ENCODE peak calls at places on chromosomes 11 and 22, in seven cellular contexts. One of them, this sample, is unnamed.

GRCh38 chr11:76203937-76204336 is 2.4 kb downstream of the WNT11 start:
- DNase-seq in GM12865: no peak
- DNase-seq in SK-N-SH: no peak
- DNase-seq in pancreas: no peak
- DNase-seq in ascending aorta: no peak
- DNase-seq in AG10803: no peak
- DNase-seq in fibroblast of lung: no peak
- DNase-seq in this sample: no peak

GRCh38 chr22:22371031-22371541 is 126.5 kb downstream of the VPREB1 start:
- DNase-seq in fibroblast of lung: no peak
- DNase-seq in SK-N-SH: no peak
- DNase-seq in GM12865: no peak
- DNase-seq in AG10803: no peak
- DNase-seq in pancreas: no peak
- DNase-seq in ascending aorta: no peak
- DNase-seq in this sample: no peak

GRCh38 chr11:111512296-111513239 is at the start of gene BTG4:
- DNase-seq in AG10803: peak; percentile 26
- DNase-seq in fibroblast of lung: no peak
- DNase-seq in ascending aorta: no peak
- DNase-seq in pancreas: peak; percentile 66
- DNase-seq in SK-N-SH: peak; percentile 68
- DNase-seq in GM12865: no peak
- DNase-seq in this sample: no peak

GRCh38 chr11:70836071-70836470 is 416.3 kb downstream of the SHANK2 start:
- DNase-seq in fibroblast of lung: no peak
- DNase-seq in ascending aorta: no peak
- DNase-seq in SK-N-SH: no peak
- DNase-seq in pancreas: no peak
- DNase-seq in GM12865: no peak
- DNase-seq in AG10803: no peak
- DNase-seq in this sample: no peak

GRCh38 chr11:30585892-30586250 is 282 bp downstream of the MPPED2 start:
- DNase-seq in ascending aorta: peak; percentile 67
- DNase-seq in SK-N-SH: peak; percentile 82
- DNase-seq in pancreas: peak; percentile 70
- DNase-seq in fibroblast of lung: no peak
- DNase-seq in AG10803: no peak
- DNase-seq in GM12865: no peak
- DNase-seq in this sample: no peak

GRCh38 chr22:19111140-19111539 is 11.1 kb downstream of the DGCR2 start:
- DNase-seq in ascending aorta: no peak
- DNase-seq in SK-N-SH: no peak
- DNase-seq in AG10803: no peak
- DNase-seq in pancreas: peak; percentile 16
- DNase-seq in fibroblast of lung: no peak
- DNase-seq in GM12865: no peak
- DNase-seq in this sample: no peak

GRCh38 chr11:45483361-45483760 is 182.1 kb downstream of the CHST1 start:
- DNase-seq in GM12865: no peak
- DNase-seq in ascending aorta: peak; percentile 37
- DNase-seq in fibroblast of lung: no peak
- DNase-seq in AG10803: no peak
- DNase-seq in pancreas: no peak
- DNase-seq in SK-N-SH: no peak
- DNase-seq in this sample: no peak

GRCh38 chr11:69215784-69216415 is 60.2 kb downstream of the SMIM38 start:
- DNase-seq in fibroblast of lung: peak; percentile 52
- DNase-seq in GM12865: no peak
- DNase-seq in ascending aorta: peak; percentile 45
- DNase-seq in pancreas: no peak
- DNase-seq in AG10803: peak; percentile 48
- DNase-seq in SK-N-SH: no peak
- DNase-seq in this sample: peak; percentile 38

GRCh38 chr11:6681949-6682348 is 1.2 kb downstream of the MRPL17 start:
- DNase-seq in GM12865: peak; percentile 25
- DNase-seq in AG10803: peak; percentile 32
- DNase-seq in fibroblast of lung: no peak
- DNase-seq in ascending aorta: no peak
- DNase-seq in pancreas: no peak
- DNase-seq in SK-N-SH: peak; percentile 12
- DNase-seq in this sample: no peak

GRCh38 chr11:107247189-107247588 is 210.4 kb downstream of the CWF19L2 start:
- DNase-seq in ascending aorta: no peak
- DNase-seq in SK-N-SH: no peak
- DNase-seq in pancreas: no peak
- DNase-seq in AG10803: no peak
- DNase-seq in fibroblast of lung: no peak
- DNase-seq in GM12865: no peak
- DNase-seq in this sample: no peak

DNA sequence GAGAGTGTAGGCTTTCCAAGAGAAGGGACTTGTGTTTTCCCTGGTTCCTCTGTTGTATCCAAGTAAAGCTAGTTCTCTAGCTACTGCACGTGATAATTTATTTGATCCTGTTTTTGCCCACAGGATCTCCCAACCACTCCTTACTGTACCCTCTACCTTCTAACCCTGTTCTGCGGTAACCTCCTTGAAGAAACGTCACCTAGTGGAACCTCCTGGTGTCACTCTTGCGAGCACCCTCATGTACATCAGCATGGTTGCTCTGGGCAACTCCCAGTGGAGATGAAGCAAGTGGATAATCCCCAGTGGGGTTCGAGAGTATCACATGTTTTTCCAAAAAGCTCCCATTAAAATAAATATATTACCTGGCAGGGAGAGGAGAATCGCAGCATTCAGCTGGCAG is 108.9 kb upstream of the CLMP start:
- DNase-seq in pancreas: no peak
- DNase-seq in fibroblast of lung: no peak
- DNase-seq in AG10803: no peak
- DNase-seq in ascending aorta: no peak
- DNase-seq in SK-N-SH: no peak
- DNase-seq in GM12865: peak; percentile 69
- DNase-seq in this sample: no peak
- TF ChIP-seq CTCF in pancreas: no peak
- TF ChIP-seq CTCF in fibroblast of lung: no peak
- TF ChIP-seq CTCF in AG10803: no peak
- TF ChIP-seq CTCF in ascending aorta: no peak
- TF ChIP-seq CTCF in SK-N-SH: no peak
- TF ChIP-seq CTCF in GM12865: peak; percentile 34
- TF ChIP-seq CTCF in this sample: no peak

GRCh38 chr11:128904872-128905344 is 13.8 kb downstream of the KCNJ5 start:
- DNase-seq in ascending aorta: no peak
- DNase-seq in fibroblast of lung: peak; percentile 55
- DNase-seq in SK-N-SH: peak; percentile 85
- DNase-seq in pancreas: peak; percentile 71
- DNase-seq in GM12865: peak; percentile 13
- DNase-seq in AG10803: peak; percentile 29
- DNase-seq in this sample: peak; percentile 40

GRCh38 chr11:128904303-128904871 is 13.2 kb downstream of the KCNJ5 start:
- DNase-seq in pancreas: no peak
- DNase-seq in ascending aorta: no peak
- DNase-seq in GM12865: no peak
- DNase-seq in fibroblast of lung: no peak
- DNase-seq in SK-N-SH: no peak
- DNase-seq in AG10803: no peak
- DNase-seq in this sample: no peak

GRCh38 chr11:128908391-128909246 is 17.5 kb downstream of the KCNJ5 start:
- DNase-seq in fibroblast of lung: peak; percentile 85
- DNase-seq in AG10803: peak; percentile 66
- DNase-seq in GM12865: no peak
- DNase-seq in ascending aorta: peak; percentile 85
- DNase-seq in SK-N-SH: peak; percentile 74
- DNase-seq in pancreas: peak; percentile 80
- DNase-seq in this sample: peak; percentile 71

GRCh38 chr11:128905345-128906184 is 14.4 kb downstream of the KCNJ5 start:
- DNase-seq in GM12865: peak; percentile 15
- DNase-seq in AG10803: no peak
- DNase-seq in ascending aorta: no peak
- DNase-seq in fibroblast of lung: peak; percentile 60
- DNase-seq in pancreas: no peak
- DNase-seq in SK-N-SH: peak; percentile 86
- DNase-seq in this sample: no peak

GRCh38 chr11:128906185-128907065 is 15.3 kb downstream of the KCNJ5 start:
- DNase-seq in pancreas: no peak
- DNase-seq in ascending aorta: no peak
- DNase-seq in AG10803: no peak
- DNase-seq in GM12865: no peak
- DNase-seq in fibroblast of lung: no peak
- DNase-seq in SK-N-SH: no peak
- DNase-seq in this sample: no peak
- H3K4me3 ChIP-seq in pancreas: no peak overlapping the region
- H3K4me3 ChIP-seq in ascending aorta: peak overlapping the region; percentile 74
- H3K4me3 ChIP-seq in AG10803: no peak overlapping the region
- H3K4me3 ChIP-seq in GM12865: no peak overlapping the region
- H3K4me3 ChIP-seq in fibroblast of lung: peak overlapping the region; percentile 64
- H3K4me3 ChIP-seq in SK-N-SH: no peak overlapping the region
- H3K4me3 ChIP-seq in this sample: no peak overlapping the region

GRCh38 chr22:39529487-39529851 is 3.1 kb downstream of the RPS19BP1 start:
- DNase-seq in fibroblast of lung: no peak
- DNase-seq in SK-N-SH: no peak
- DNase-seq in ascending aorta: no peak
- DNase-seq in GM12865: no peak
- DNase-seq in AG10803: no peak
- DNase-seq in pancreas: no peak
- DNase-seq in this sample: no peak

GRCh38 chr22:39530136-39530535 is 2.4 kb downstream of the RPS19BP1 start:
- DNase-seq in ascending aorta: no peak
- DNase-seq in pancreas: no peak
- DNase-seq in AG10803: no peak
- DNase-seq in SK-N-SH: no peak
- DNase-seq in fibroblast of lung: no peak
- DNase-seq in GM12865: no peak
- DNase-seq in this sample: no peak

GRCh38 chr22:39527481-39527961 is 5.0 kb downstream of the RPS19BP1 start:
- DNase-seq in ascending aorta: no peak
- DNase-seq in fibroblast of lung: no peak
- DNase-seq in SK-N-SH: no peak
- DNase-seq in AG10803: no peak
- DNase-seq in GM12865: peak; percentile 57
- DNase-seq in pancreas: no peak
- DNase-seq in this sample: no peak

GRCh38 chr22:39528080-39528661 is 4.4 kb downstream of the RPS19BP1 start:
- DNase-seq in pancreas: no peak
- DNase-seq in GM12865: peak; percentile 80
- DNase-seq in fibroblast of lung: no peak
- DNase-seq in ascending aorta: no peak
- DNase-seq in AG10803: no peak
- DNase-seq in SK-N-SH: peak; percentile 20
- DNase-seq in this sample: no peak

GRCh38 chr22:39528681-39529486 is 3.7 kb downstream of the RPS19BP1 start:
- DNase-seq in AG10803: peak; percentile 91
- DNase-seq in fibroblast of lung: peak; percentile 94
- DNase-seq in pancreas: peak; percentile 94
- DNase-seq in SK-N-SH: peak; percentile 77
- DNase-seq in GM12865: peak; percentile 98
- DNase-seq in ascending aorta: peak; percentile 93
- DNase-seq in this sample: peak; percentile 94
- TF ChIP-seq CTCF in AG10803: peak; percentile 90
- TF ChIP-seq CTCF in fibroblast of lung: peak; percentile 93
- TF ChIP-seq CTCF in pancreas: peak; percentile 90
- TF ChIP-seq CTCF in SK-N-SH: peak; percentile 68
- TF ChIP-seq CTCF in GM12865: peak; percentile 100
- TF ChIP-seq CTCF in ascending aorta: peak; percentile 98
- TF ChIP-seq CTCF in this sample: peak; percentile 99

DNA sequence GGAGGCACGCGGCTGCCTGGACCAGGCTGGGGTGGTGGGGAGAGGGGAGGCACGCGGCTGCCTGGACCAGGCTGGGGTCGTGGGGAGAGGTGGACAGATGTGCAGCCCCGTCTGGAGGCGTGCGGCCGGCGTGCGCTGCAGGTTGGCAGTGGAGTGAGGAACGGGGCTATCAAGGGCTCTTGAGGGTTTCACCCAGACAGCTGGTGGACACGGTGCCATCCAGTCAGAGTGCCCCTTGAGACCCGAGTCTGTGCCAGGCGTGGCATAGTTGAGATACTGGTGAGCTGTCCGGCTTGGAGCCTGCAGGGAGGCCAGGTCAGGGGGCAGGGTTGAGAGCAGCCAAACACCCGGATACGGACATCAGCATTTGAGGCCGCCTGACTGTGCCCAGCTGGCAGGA is 1.5 kb upstream of the GRAMD4 start:
- DNase-seq in GM12865: no peak
- DNase-seq in ascending aorta: no peak
- DNase-seq in AG10803: no peak
- DNase-seq in fibroblast of lung: no peak
- DNase-seq in SK-N-SH: no peak
- DNase-seq in pancreas: peak; percentile 51
- DNase-seq in this sample: no peak
- H3K4me3 ChIP-seq in GM12865: no peak overlapping the region
- H3K4me3 ChIP-seq in ascending aorta: no peak overlapping the region
- H3K4me3 ChIP-seq in AG10803: no peak overlapping the region
- H3K4me3 ChIP-seq in fibroblast of lung: no peak overlapping the region
- H3K4me3 ChIP-seq in SK-N-SH: no peak overlapping the region
- H3K4me3 ChIP-seq in pancreas: no peak overlapping the region
- H3K4me3 ChIP-seq in this sample: no peak overlapping the region

GRCh38 chr11:113369411-113369810 is 18.2 kb upstream of the ANKK1 start:
- DNase-seq in SK-N-SH: no peak
- DNase-seq in pancreas: no peak
- DNase-seq in ascending aorta: no peak
- DNase-seq in fibroblast of lung: no peak
- DNase-seq in AG10803: no peak
- DNase-seq in GM12865: no peak
- DNase-seq in this sample: no peak

GRCh38 chr11:113370634-113371033 is 16.9 kb upstream of the ANKK1 start:
- DNase-seq in AG10803: no peak
- DNase-seq in SK-N-SH: peak; percentile 67
- DNase-seq in pancreas: no peak
- DNase-seq in ascending aorta: no peak
- DNase-seq in fibroblast of lung: no peak
- DNase-seq in GM12865: no peak
- DNase-seq in this sample: no peak

GRCh38 chr11:113373306-113373705 is 14.3 kb upstream of the ANKK1 start:
- DNase-seq in pancreas: no peak
- DNase-seq in ascending aorta: no peak
- DNase-seq in GM12865: no peak
- DNase-seq in fibroblast of lung: peak; percentile 32
- DNase-seq in SK-N-SH: no peak
- DNase-seq in AG10803: peak; percentile 67
- DNase-seq in this sample: peak; percentile 35

GRCh38 chr11:113373981-113374560 is 13.5 kb upstream of the ANKK1 start:
- DNase-seq in GM12865: no peak
- DNase-seq in SK-N-SH: no peak
- DNase-seq in ascending aorta: no peak
- DNase-seq in pancreas: no peak
- DNase-seq in fibroblast of lung: no peak
- DNase-seq in AG10803: no peak
- DNase-seq in this sample: no peak

DNA sequence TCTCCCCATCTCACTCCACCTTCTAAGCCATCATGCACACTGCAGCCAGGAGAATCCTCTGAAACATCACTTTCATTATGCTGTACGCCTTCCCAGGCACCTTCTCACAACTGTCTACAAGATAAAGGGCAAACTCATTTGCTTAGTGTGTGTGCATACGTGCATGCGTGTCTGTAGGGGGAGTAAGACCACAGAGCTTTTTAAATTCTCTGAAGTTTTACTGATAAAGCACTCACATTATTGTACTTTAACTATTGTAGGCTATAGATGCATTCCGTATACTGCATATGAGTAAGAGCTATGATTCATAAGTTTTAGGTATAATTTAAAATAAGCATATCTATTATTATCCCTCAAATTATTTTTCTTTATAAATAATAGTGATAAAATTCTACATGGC is 15.3 kb upstream of the ANKK1 start:
- DNase-seq in GM12865: no peak
- DNase-seq in AG10803: no peak
- DNase-seq in ascending aorta: no peak
- DNase-seq in fibroblast of lung: peak; percentile 12
- DNase-seq in SK-N-SH: no peak
- DNase-seq in pancreas: no peak
- DNase-seq in this sample: peak; percentile 13
- TF ChIP-seq CTCF in GM12865: no peak
- TF ChIP-seq CTCF in AG10803: no peak
- TF ChIP-seq CTCF in ascending aorta: peak; percentile 24
- TF ChIP-seq CTCF in fibroblast of lung: peak; percentile 28
- TF ChIP-seq CTCF in SK-N-SH: no peak
- TF ChIP-seq CTCF in pancreas: no peak
- TF ChIP-seq CTCF in this sample: peak; percentile 30